ENCODE peak calls at places on chromosome 20, in four cellular contexts. Q is K562, O is HL-60, Z is GM12878. J is an unnamed sample.

GRCh38 chr20:13610205-13610604 is 28.5 kb downstream of the TASP1 start:
- DNase-seq in Q (peak), O (peak), Z (no peak), J (no peak)

GRCh38 chr20:14220986-14221385 is 116.4 kb downstream of the FLRT3 start:
- DNase-seq in O (no peak), Q (no peak), Z (no peak), J (no peak)

GRCh38 chr20:10982692-10983091 is 308.9 kb upstream of the JAG1 start:
- DNase-seq in Q (no peak), Z (no peak), O (no peak), J (no peak)

GRCh38 chr20:33568378-33569289 is 78.7 kb downstream of the CBFA2T2 start:
- DNase-seq in Q (no peak), O (no peak), Z (no peak), J (peak)

GRCh38 chr20:44080646-44081267 is 106.2 kb downstream of the JPH2 start:
- DNase-seq in Z (peak), Q (peak), O (peak), J (peak)

GRCh38 chr20:17619351-17620093 is 49.6 kb downstream of the DSTN start:
- DNase-seq in Q (no peak), Z (no peak), O (no peak), J (peak)

GRCh38 chr20:58433759-58434158 is 44.7 kb downstream of the VAPB start:
- DNase-seq in O (no peak), Z (no peak), Q (peak), J (no peak)

GRCh38 chr20:36094497-36094896 is 60.0 kb upstream of the EPB41L1 start:
- DNase-seq in Z (no peak), O (no peak), Q (peak), J (no peak)

GRCh38 chr20:50817776-50818172 is 22.9 kb downstream of the BCAS4 start:
- DNase-seq in O (no peak), Z (no peak), Q (no peak), J (no peak)

GRCh38 chr20:14401479-14402138 is 64.2 kb upstream of the FLRT3 start:
- DNase-seq in O (no peak), Z (no peak), Q (no peak), J (no peak)

GRCh38 chr20:31869942-31870702 is at the start of the genes DUSP15 and TTLL9:
- DNase-seq in Q (peak), O (no peak), Z (no peak), J (no peak)

GRCh38 chr20:10868299-10868698 is 194.5 kb upstream of the JAG1 start:
- DNase-seq in Z (no peak), Q (no peak), O (no peak), J (no peak)

GRCh38 chr20:41643504-41643938 is 25.3 kb upstream of the CHD6 start:
- DNase-seq in O (peak), Q (peak), Z (no peak), J (no peak)

GRCh38 chr20:24445510-24446170 is 23.8 kb upstream of the SYNDIG1 start:
- DNase-seq in Z (no peak), Q (no peak), O (no peak), J (no peak)

GRCh38 chr20:16537918-16538317 is 35.3 kb downstream of the KIF16B start:
- DNase-seq in Z (no peak), O (no peak), Q (no peak), J (no peak)

GRCh38 chr20:13855613-13856012 is 70.8 kb downstream of the NDUFAF5 start:
- DNase-seq in Z (no peak), Q (no peak), O (no peak), J (no peak)

GRCh38 chr20:13061381-13061780 is 52.6 kb downstream of the SPTLC3 start:
- DNase-seq in Z (no peak), Q (no peak), O (no peak), J (no peak)

GRCh38 chr20:36548006-36548315 is 6.6 kb downstream of the MYL9 start:
- DNase-seq in O (no peak), Z (no peak), Q (peak), J (no peak)

GRCh38 chr20:19072988-19073387 is 139.5 kb upstream of the SLC24A3 start:
- DNase-seq in Z (no peak), Q (no peak), O (no peak), J (no peak)

GRCh38 chr20:12305555-12305954 is 387.9 kb downstream of the BTBD3 start:
- DNase-seq in Q (no peak), O (no peak), Z (no peak), J (no peak)

GRCh38 chr20:43095034-43095433 is 94.7 kb downstream of the PTPRT start:
- DNase-seq in Q (no peak), Z (no peak), O (no peak), J (no peak)

GRCh38 chr20:4795394-4795793 is 73.7 kb downstream of the PRND start:
- DNase-seq in Q (peak), O (peak), Z (no peak), J (no peak)

GRCh38 chr20:19890358-19891117 is 126.6 kb upstream of the NAA20 start:
- DNase-seq in O (no peak), Z (no peak), Q (no peak), J (no peak)

GRCh38 chr20:7851031-7851490 is 89.2 kb downstream of the HAO1 start:
- DNase-seq in O (no peak), Z (no peak), Q (no peak), J (no peak)

GRCh38 chr20:24870876-24871275 is 78.2 kb upstream of the CST7 start:
- DNase-seq in O (no peak), Q (no peak), Z (no peak), J (no peak)

GRCh38 chr20:31603822-31604566 is 1.1 kb upstream of the ID1 start:
- DNase-seq in Q (peak), Z (peak), O (peak), J (peak)

GRCh38 chr20:36092424-36093024 is 62.0 kb upstream of the EPB41L1 start:
- DNase-seq in Z (no peak), O (no peak), Q (peak), J (peak)

GRCh38 chr20:53750827-53751393 is 157.3 kb upstream of the ZNF217 start:
- DNase-seq in Z (peak), O (no peak), Q (no peak), J (no peak)

GRCh38 chr20:50071039-50071888 is 41.7 kb downstream of the UBE2V1 start:
- DNase-seq in O (peak), Z (no peak), Q (peak), J (peak)

GRCh38 chr20:36532388-36532787 is 8.9 kb upstream of the MYL9 start:
- DNase-seq in Z (no peak), O (no peak), Q (no peak), J (no peak)

GRCh38 chr20:18496042-18496441 is 983 bp downstream of the RBBP9 start:
- DNase-seq in Q (no peak), Z (no peak), O (no peak), J (no peak)

DNA sequence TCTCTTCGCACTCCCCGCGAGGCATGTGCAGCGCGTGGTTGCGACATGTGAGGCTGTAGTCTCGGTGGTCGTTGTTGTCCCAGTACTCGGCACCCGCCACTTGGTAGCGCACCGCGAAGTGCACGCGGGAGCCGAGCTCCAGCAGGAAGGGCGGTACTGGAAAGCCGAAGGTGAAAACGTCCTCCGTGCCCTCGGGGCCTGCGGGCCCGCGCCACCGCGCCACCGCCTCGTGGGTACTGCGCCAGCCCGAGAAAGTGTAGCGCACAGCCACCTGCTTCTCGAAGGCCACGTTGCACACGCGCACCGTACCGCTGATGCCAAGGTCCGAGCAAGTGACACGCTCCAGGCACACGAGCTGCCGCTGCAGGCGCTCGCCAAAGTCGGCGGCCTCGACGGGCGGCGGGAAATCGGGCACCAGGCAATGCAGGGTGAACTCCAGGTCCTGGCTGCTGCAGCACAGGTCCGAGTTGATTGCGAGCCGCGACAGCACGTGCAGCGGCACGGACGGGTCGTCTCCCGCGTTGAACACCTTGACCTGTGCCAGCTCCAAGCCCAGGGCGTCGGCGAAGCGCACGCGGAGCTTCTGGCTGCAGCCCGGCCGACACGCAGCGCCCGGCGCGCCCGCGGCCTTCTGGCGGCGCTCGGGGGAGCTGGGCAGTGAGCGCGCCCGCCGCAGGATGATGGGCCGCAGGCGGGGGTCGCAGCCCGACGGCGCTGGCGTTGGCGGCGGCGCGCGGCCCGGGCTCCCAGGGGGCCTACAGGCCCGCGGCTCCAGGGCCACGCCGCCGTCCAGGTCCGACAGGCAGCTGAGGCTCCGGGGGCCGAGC is 840 bp downstream of the PPP1R3D start:
- DNase-seq in O (no peak), Z (no peak), Q (peak), J (no peak)
- TF ChIP-seq SPI1 in O (no peak), Z (no peak), Q (no peak), J (no peak)

GRCh38 chr20:38449046-38449445 is 13.9 kb upstream of the SNHG17 start:
- DNase-seq in Z (no peak), O (no peak), Q (no peak), J (no peak)

GRCh38 chr20:38453941-38454340 is 18.7 kb upstream of the RALGAPB start:
- DNase-seq in O (no peak), Q (no peak), Z (peak), J (no peak)

GRCh38 chr20:38454556-38455473 is 17.8 kb upstream of the RALGAPB start:
- DNase-seq in Q (no peak), Z (no peak), O (no peak), J (no peak)

GRCh38 chr20:38450412-38450975 is 15.4 kb upstream of the SNHG17 start:
- DNase-seq in Q (no peak), Z (no peak), O (no peak), J (no peak)

GRCh38 chr20:38452880-38453624 is 17.9 kb upstream of the SNHG17 start:
- DNase-seq in O (no peak), Z (no peak), Q (peak), J (no peak)
- TF ChIP-seq SPI1 in O (no peak), Z (no peak), Q (no peak), J (no peak)

GRCh38 chr20:46648903-46649649 is 2.2 kb downstream of the SLC13A3 start:
- DNase-seq in O (no peak), Q (peak), Z (no peak), J (no peak)

GRCh38 chr20:46646122-46646521 is 5.1 kb downstream of the SLC13A3 start:
- DNase-seq in O (no peak), Q (no peak), Z (no peak), J (no peak)

GRCh38 chr20:46649650-46649949 is 1.7 kb downstream of the SLC13A3 start:
- DNase-seq in Q (no peak), Z (no peak), O (no peak), J (no peak)

GRCh38 chr20:46646659-46647380 is 4.4 kb downstream of the SLC13A3 start:
- DNase-seq in O (no peak), Q (no peak), Z (no peak), J (no peak)

GRCh38 chr20:46647469-46647868 is 3.8 kb downstream of the SLC13A3 start:
- DNase-seq in O (no peak), Z (no peak), Q (no peak), J (no peak)
- TF ChIP-seq SPI1 in O (no peak), Z (no peak), Q (no peak), J (no peak)

DNA sequence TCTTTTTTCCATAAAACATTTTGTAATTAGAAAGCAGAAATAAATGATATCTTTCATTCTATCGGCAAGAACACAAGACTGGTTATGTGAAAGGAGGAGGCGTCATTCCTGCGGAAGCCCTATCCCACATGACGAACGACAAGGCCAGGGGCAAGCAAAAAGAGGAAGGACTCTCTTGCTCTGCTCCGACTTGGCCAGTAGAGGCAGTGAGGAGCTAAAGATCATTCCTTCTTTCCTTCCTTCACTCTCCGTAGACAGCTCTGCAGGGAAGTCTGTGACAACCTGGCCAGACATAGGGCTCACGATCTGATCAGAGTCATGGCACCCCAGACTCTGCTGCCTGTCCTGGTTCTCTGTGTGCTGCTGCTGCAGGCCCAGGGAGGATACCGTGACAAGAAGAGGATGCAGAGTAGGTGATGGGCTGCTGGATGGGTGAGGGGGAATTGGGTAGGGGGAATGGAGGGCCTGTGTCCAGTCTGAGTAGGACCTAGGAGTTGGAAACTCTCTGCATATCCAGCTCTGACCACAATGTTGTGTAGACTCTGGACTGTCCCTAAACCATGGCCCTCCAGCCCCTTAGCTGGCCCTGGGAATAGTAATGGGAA is at the start of gene WFDC10A:
- DNase-seq in Q (peak), Z (no peak), O (peak), J (no peak)
- TF ChIP-seq SPI1 in Q (peak), Z (peak), O (peak), J (peak)

GRCh38 chr20:62498874-62499273 is 23.1 kb upstream of the GATA5 start:
- DNase-seq in O (no peak), Z (no peak), Q (no peak), J (no peak)

GRCh38 chr20:62502496-62503095 is 26.8 kb upstream of the GATA5 start:
- DNase-seq in Q (no peak), O (no peak), Z (no peak), J (no peak)

GRCh38 chr20:62501801-62502495 is 26.2 kb upstream of the GATA5 start:
- DNase-seq in Q (no peak), O (peak), Z (peak), J (peak)

GRCh38 chr20:62499758-62500236 is 24.0 kb upstream of the GATA5 start:
- DNase-seq in Z (no peak), Q (no peak), O (no peak), J (no peak)

DNA sequence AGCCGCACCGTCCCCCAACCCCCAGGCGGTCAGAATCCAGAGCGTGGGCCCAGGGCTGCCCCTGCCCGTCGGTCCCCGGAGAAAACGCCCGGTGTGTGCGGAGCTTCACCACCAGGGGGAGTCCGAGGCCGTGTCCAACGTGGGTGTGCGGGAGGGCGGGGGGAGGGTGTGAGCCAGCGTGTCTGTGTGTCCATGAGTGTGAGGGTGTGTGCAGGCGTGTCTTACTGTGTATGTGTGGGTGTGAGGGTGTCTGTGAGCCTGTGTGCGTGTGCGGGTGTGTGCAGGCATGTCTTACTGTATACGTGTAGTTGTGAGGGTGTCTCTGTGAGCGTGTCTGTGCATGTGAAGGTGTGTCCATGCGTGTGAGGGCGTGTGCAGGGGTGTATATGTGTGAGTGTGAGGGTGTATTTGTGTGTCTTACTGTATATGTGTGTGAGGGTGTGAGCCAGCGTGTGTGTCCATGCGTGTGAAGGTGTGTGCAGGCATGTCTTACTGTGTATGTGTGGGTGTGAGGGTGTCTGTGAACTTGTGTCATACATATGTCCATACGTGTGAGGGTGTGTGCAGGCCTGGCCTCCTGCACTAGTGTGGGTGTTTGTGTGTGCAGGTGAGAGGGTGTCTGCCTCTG is 24.6 kb upstream of the GATA5 start:
- DNase-seq in Q (peak), O (peak), Z (no peak), J (peak)
- TF ChIP-seq SPI1 in Q (no peak), O (no peak), Z (no peak), J (no peak)

GRCh38 chr20:9344080-9344920 is 170.1 kb upstream of the LAMP5 start:
- DNase-seq in Q (no peak), Z (no peak), O (no peak), J (no peak)
- TF ChIP-seq SPI1 in Q (no peak), Z (no peak), O (no peak), J (no peak)

GRCh38 chr20:1423206-1423605 is 30.4 kb upstream of the FKBP1A start:
- DNase-seq in Q (no peak), Z (no peak), O (no peak), J (no peak)

GRCh38 chr20:1424336-1424735 is 31.5 kb upstream of the FKBP1A start:
- DNase-seq in Z (no peak), O (no peak), Q (no peak), J (no peak)

GRCh38 chr20:1423625-1424106 is 30.8 kb upstream of the FKBP1A start:
- DNase-seq in Z (no peak), Q (peak), O (peak), J (no peak)

GRCh38 chr20:1420066-1420465 is 27.2 kb upstream of the FKBP1A start:
- DNase-seq in Z (no peak), Q (no peak), O (no peak), J (no peak)

GRCh38 chr20:1422756-1423155 is 29.9 kb upstream of the FKBP1A start:
- DNase-seq in Q (no peak), Z (no peak), O (no peak), J (no peak)
- TF ChIP-seq SPI1 in Q (no peak), Z (no peak), O (no peak), J (no peak)

GRCh38 chr20:57143173-57143572 is 123.3 kb downstream of the BMP7 start:
- DNase-seq in Q (no peak), O (no peak), Z (no peak), J (no peak)

GRCh38 chr20:57140416-57140965 is 126.0 kb downstream of the BMP7 start:
- DNase-seq in O (no peak), Q (no peak), Z (no peak), J (no peak)

GRCh38 chr20:57141492-57141891 is 124.9 kb downstream of the BMP7 start:
- DNase-seq in Z (no peak), O (no peak), Q (no peak), J (no peak)

GRCh38 chr20:57145089-57145631 is 121.3 kb downstream of the BMP7 start:
- DNase-seq in Z (no peak), O (no peak), Q (no peak), J (no peak)

DNA sequence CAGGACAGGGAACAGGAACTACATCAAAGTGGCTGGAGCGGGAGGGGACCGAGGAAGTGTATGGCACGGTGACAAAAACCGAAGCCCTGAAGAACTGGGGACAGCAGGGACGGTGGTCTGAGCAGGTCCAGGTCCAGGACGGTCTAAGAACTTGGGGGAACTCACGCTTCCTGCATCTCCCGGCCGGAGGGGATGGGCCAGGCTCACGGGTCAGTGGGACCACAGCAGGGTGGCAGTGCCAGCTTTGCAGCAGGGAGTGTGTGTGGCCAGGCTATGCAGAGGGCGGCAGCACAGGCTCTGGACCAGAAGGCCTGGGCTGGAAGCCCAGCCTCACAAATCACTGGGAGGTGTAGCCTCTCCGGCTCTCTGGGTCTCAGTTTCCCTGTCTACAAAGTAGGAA is 123.8 kb downstream of the BMP7 start:
- DNase-seq in Q (no peak), O (no peak), Z (no peak), J (no peak)
- TF ChIP-seq SPI1 in Q (no peak), O (no peak), Z (no peak), J (no peak)

GRCh38 chr20:62799036-62799435 is 2.8 kb downstream of the MRGBP start:
- DNase-seq in O (no peak), Q (no peak), Z (no peak), J (no peak)
- TF ChIP-seq SPI1 in O (no peak), Q (no peak), Z (no peak), J (no peak)

J was measured in GM12891.